ENCODE peak calls at places on chromosomes 7 and 10, in ten cellular contexts. A is fibroblast of mammary gland, X is right atrium auricular region, P is brain microvascular endothelial cell, F is epithelial cell of proximal tubule, N is prostate gland, H is IMR-90, Z is vagina, O is colonic mucosa, U is A549. E is an unnamed sample.

GRCh38 chr7:505171-505570 is 14.5 kb downstream of the PDGFA start:
- DNase-seq in A (no peak), X (no peak), P (no peak), F (no peak), N (no peak), H (no peak), Z (no peak), O (no peak), U (no peak), E (no peak)

GRCh38 chr10:129719889-129720590 is 244.0 kb downstream of the EBF3 start:
- DNase-seq in A (no peak), X (peak), P (no peak), F (no peak), N (no peak), H (no peak), Z (no peak), O (peak), U (no peak), E (no peak)

GRCh38 chr10:131223422-131223821 is 88.1 kb downstream of the TCERG1L start:
- DNase-seq in A (no peak), X (no peak), P (no peak), F (no peak), N (no peak), H (no peak), Z (no peak), O (no peak), U (no peak), E (no peak)

GRCh38 chr7:80558116-80558515 is 46.3 kb upstream of the GNAT3 start:
- DNase-seq in A (no peak), X (no peak), P (no peak), F (no peak), N (no peak), H (no peak), Z (no peak), O (no peak), U (no peak), E (no peak)

GRCh38 chr10:33126118-33126517 is 168.1 kb upstream of the ITGB1 start:
- DNase-seq in A (no peak), X (peak), P (peak), F (no peak), N (peak), H (peak), Z (no peak), O (no peak), U (no peak), E (peak)

GRCh38 chr10:116974442-116975005 is 30.5 kb downstream of the SHTN1 start:
- DNase-seq in A (peak), X (no peak), P (peak), F (no peak), N (no peak), H (peak), Z (no peak), O (no peak), U (peak), E (peak)

GRCh38 chr7:47470567-47471357 is 111.1 kb downstream of the TNS3 start:
- DNase-seq in A (peak), X (no peak), P (no peak), F (peak), N (peak), H (no peak), Z (no peak), O (peak), U (peak), E (no peak)

GRCh38 chr7:157527235-157527634 is 190.4 kb downstream of the DNAJB6 start:
- DNase-seq in A (no peak), X (no peak), P (no peak), F (no peak), N (no peak), H (no peak), Z (no peak), O (no peak), U (no peak), E (no peak)

GRCh38 chr10:26697922-26698608 is 564 bp downstream of the PDSS1 start:
- DNase-seq in A (peak), X (no peak), P (no peak), F (no peak), N (no peak), H (no peak), Z (no peak), O (no peak), U (peak), E (no peak)

GRCh38 chr7:3154317-3154716 is 110.7 kb upstream of the CARD11 start:
- DNase-seq in A (no peak), X (no peak), P (no peak), F (no peak), N (no peak), H (no peak), Z (no peak), O (no peak), U (no peak), E (no peak)

GRCh38 chr7:107130487-107131220 is 38.1 kb upstream of the HBP1 start:
- DNase-seq in A (no peak), X (no peak), P (no peak), F (no peak), N (no peak), H (no peak), Z (no peak), O (no peak), U (peak), E (no peak)

GRCh38 chr7:113890326-113891030 is 28.3 kb downstream of the PPP1R3A start:
- DNase-seq in A (no peak), X (no peak), P (peak), F (no peak), N (no peak), H (peak), Z (no peak), O (no peak), U (no peak), E (peak)

GRCh38 chr7:33640732-33641131 is 264.6 kb upstream of the BMPER start:
- DNase-seq in A (peak), X (no peak), P (no peak), F (no peak), N (no peak), H (peak), Z (no peak), O (no peak), U (no peak), E (no peak)

GRCh38 chr10:55629792-55630490 is 731.1 kb downstream of the ZWINT start:
- DNase-seq in A (peak), X (no peak), P (peak), F (peak), N (no peak), H (peak), Z (no peak), O (peak), U (peak), E (peak)

GRCh38 chr7:100430450-100431285 is 1.0 kb downstream of the MEPCE start:
- DNase-seq in A (peak), X (no peak), P (no peak), F (no peak), N (no peak), H (peak), Z (no peak), O (peak), U (no peak), E (no peak)

GRCh38 chr7:90111-91063 is 102.0 kb upstream of the FAM20C start:
- DNase-seq in A (peak), X (peak), P (no peak), F (peak), N (no peak), H (peak), Z (no peak), O (no peak), U (no peak), E (peak)

GRCh38 chr10:21340341-21340740 is 185.1 kb downstream of the SKIDA1 start:
- DNase-seq in A (peak), X (no peak), P (no peak), F (no peak), N (no peak), H (no peak), Z (no peak), O (no peak), U (no peak), E (no peak)

GRCh38 chr7:149320313-149321124 is 58.5 kb downstream of the ZNF783 start:
- DNase-seq in A (no peak), X (no peak), P (no peak), F (no peak), N (no peak), H (no peak), Z (no peak), O (no peak), U (no peak), E (no peak)

GRCh38 chr10:113020838-113021237 is 70.8 kb downstream of the TCF7L2 start:
- DNase-seq in A (no peak), X (no peak), P (no peak), F (no peak), N (no peak), H (no peak), Z (no peak), O (no peak), U (no peak), E (peak)

GRCh38 chr7:148622887-148623585 is 32.5 kb downstream of the C7orf33 start:
- DNase-seq in A (no peak), X (no peak), P (no peak), F (no peak), N (no peak), H (no peak), Z (no peak), O (no peak), U (no peak), E (no peak)

GRCh38 chr7:124033807-124034753 is 1.2 kb upstream of the TMEM229A start:
- DNase-seq in A (no peak), X (no peak), P (no peak), F (no peak), N (no peak), H (no peak), Z (no peak), O (no peak), U (no peak), E (no peak)

GRCh38 chr7:124031919-124032318 is 948 bp downstream of the TMEM229A start:
- DNase-seq in A (no peak), X (no peak), P (no peak), F (no peak), N (no peak), H (no peak), Z (no peak), O (no peak), U (no peak), E (no peak)

GRCh38 chr7:124034754-124035100 is 1.9 kb upstream of the TMEM229A start:
- DNase-seq in A (no peak), X (no peak), P (no peak), F (no peak), N (no peak), H (no peak), Z (no peak), O (no peak), U (no peak), E (no peak)

GRCh38 chr7:124032369-124033092 is at the start of gene TMEM229A:
- DNase-seq in A (peak), X (no peak), P (peak), F (no peak), N (peak), H (peak), Z (no peak), O (peak), U (peak), E (peak)

DNA sequence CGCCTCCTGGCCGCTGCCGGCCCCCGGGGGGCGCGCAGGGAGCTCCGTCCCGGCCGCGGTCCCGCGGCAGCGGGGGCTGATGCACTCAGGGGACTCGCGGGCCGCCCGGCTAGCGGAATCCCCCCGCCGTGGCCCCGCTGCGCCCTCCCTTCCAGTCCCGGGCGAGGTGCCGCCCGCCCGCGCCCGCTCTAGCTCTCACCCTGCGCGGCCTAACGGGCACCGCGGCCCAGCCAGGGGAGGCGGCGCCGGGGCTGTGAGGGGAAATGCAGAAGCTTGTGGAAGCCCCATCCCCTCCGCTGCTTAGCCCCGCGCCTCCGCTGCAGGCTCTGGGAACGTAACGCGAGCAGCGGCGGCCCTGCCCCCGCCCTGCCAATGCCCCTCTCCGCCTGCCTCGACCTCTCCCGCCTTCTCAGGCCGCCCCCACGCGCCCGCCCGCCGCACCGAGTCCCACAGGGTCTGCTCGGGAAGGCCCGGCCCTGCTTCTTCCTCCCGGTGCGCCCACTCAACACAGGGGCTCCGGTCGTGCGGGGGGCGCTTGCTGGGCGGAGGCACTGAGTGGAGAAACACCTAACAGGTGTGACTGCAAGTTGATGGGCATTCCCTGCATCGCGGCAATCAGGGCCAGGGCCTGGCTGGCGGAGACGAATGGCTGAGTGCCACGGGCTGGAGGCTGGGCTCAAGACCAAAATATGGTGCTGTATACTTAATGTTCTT is 383 bp upstream of the TMEM229A start:
- DNase-seq in A (no peak), X (no peak), P (no peak), F (no peak), N (peak), H (no peak), Z (no peak), O (no peak), U (no peak), E (peak)
- TF ChIP-seq CTCF in A (no peak), X (no peak), P (no peak), F (no peak), N (no peak), H (no peak), Z (no peak), O (no peak), U (no peak), E (no peak)

GRCh38 chr7:151376218-151376902 is 33.5 kb downstream of the WDR86 start:
- DNase-seq in A (no peak), X (no peak), P (no peak), F (no peak), N (no peak), H (no peak), Z (no peak), O (no peak), U (no peak), E (no peak)
- H3K4me3 ChIP-seq in A (no peak), X (no peak), P (no peak), F (no peak), N (no peak), H (no peak), Z (no peak), O (no peak), U (no peak), E (no peak)

GRCh38 chr7:46156835-46157234 is 235.8 kb upstream of the IGFBP3 start:
- DNase-seq in A (no peak), X (no peak), P (no peak), F (no peak), N (no peak), H (no peak), Z (no peak), O (no peak), U (no peak), E (peak)

GRCh38 chr7:46153951-46154787 is 233.1 kb upstream of the IGFBP3 start:
- DNase-seq in A (peak), X (no peak), P (no peak), F (peak), N (no peak), H (no peak), Z (no peak), O (no peak), U (no peak), E (no peak)

GRCh38 chr7:46156039-46156438 is 235.0 kb upstream of the IGFBP3 start:
- DNase-seq in A (no peak), X (no peak), P (no peak), F (no peak), N (no peak), H (no peak), Z (no peak), O (no peak), U (no peak), E (no peak)

GRCh38 chr7:46153583-46153950 is 232.5 kb upstream of the IGFBP3 start:
- DNase-seq in A (no peak), X (no peak), P (no peak), F (no peak), N (no peak), H (no peak), Z (no peak), O (no peak), U (no peak), E (no peak)

GRCh38 chr7:46155367-46155766 is 234.3 kb upstream of the IGFBP3 start:
- DNase-seq in A (no peak), X (no peak), P (no peak), F (no peak), N (no peak), H (no peak), Z (no peak), O (no peak), U (no peak), E (no peak)
- TF ChIP-seq CTCF in A (no peak), X (no peak), P (no peak), F (no peak), N (no peak), H (no peak), Z (no peak), O (no peak), U (no peak), E (no peak)

GRCh38 chr7:130912086-130912909 is 178.3 kb upstream of the KLF14 start:
- DNase-seq in A (peak), X (peak), P (no peak), F (no peak), N (no peak), H (peak), Z (no peak), O (no peak), U (no peak), E (peak)
- H3K4me3 ChIP-seq in A (peak), X (peak), P (peak), F (peak), N (peak), H (peak), Z (peak), O (peak), U (peak), E (peak)

DNA sequence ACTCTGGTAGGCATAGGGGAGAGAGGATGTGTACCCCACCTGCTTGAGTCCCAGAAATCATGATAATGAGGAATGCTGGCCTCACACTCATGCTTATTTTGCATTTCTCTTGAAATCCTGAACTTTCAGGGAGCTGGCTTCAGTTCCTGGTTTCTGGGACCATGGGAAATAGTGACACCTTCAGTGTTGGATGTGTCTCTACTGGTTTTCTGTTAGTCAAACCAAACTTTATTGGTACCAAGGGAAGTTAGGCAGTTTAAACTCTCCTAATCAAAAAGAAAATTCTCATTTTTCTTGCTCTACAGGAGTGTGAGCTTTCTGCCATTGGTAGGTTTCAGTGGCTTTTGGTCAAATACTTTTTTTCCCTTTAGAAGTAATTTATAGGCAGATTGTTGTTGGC is 11.8 kb upstream of the PCGF5 start:
- DNase-seq in A (no peak), X (no peak), P (no peak), F (no peak), N (no peak), H (no peak), Z (no peak), O (no peak), U (no peak), E (no peak)
- TF ChIP-seq CTCF in A (peak), X (no peak), P (no peak), F (peak), N (no peak), H (no peak), Z (no peak), O (no peak), U (no peak), E (no peak)